ENCODE peak calls at places on chromosomes 12 and 14, in eight cellular contexts. G is endodermal cell; K is HL-60; P is astrocyte; H is BE2C; R is tibial nerve; Z is CD4-positive, CD25-positive, alpha-beta regulatory T cell; T is uterus. E is an unnamed sample.

GRCh38 chr12:14950982-14951746 is 10.2 kb downstream of the ARHGDIB start:
- DNase-seq in G (peak; percentile 80), K (no peak), P (no peak), H (no peak), R (no peak), Z (peak; percentile 8), T (no peak), E (no peak)

GRCh38 chr12:6770094-6770493 is 2.2 kb upstream of the LAG3 start:
- DNase-seq in G (no peak), K (no peak), P (no peak), H (no peak), R (no peak), Z (no peak), T (no peak), E (no peak)

GRCh38 chr14:75279153-75279738 is 618 bp downstream of the FOS start:
- DNase-seq in G (no peak), K (no peak), P (peak; percentile 76), H (peak; percentile 35), R (peak; percentile 64), Z (peak; percentile 56), T (peak; percentile 75), E (no peak)

GRCh38 chr14:37901978-37902377 is 305.7 kb upstream of the SSTR1 start:
- DNase-seq in G (peak; percentile 54), K (no peak), P (peak; percentile 2), H (no peak), R (peak; percentile 18), Z (no peak), T (no peak), E (peak; percentile 16)

GRCh38 chr12:14185441-14186192 is 179.9 kb upstream of the ATF7IP start:
- DNase-seq in G (peak; percentile 86), K (peak; percentile 14), P (peak; percentile 6), H (peak; percentile 34), R (peak; percentile 12), Z (no peak), T (no peak), E (no peak)

GRCh38 chr12:91902860-91903683 is 242.6 kb downstream of the BTG1 start:
- DNase-seq in G (no peak), K (no peak), P (peak; percentile 51), H (no peak), R (no peak), Z (no peak), T (no peak), E (no peak)

GRCh38 chr14:59398841-59399240 is 66.3 kb downstream of the GPR135 start:
- DNase-seq in G (no peak), K (peak; percentile 95), P (no peak), H (no peak), R (no peak), Z (no peak), T (no peak), E (no peak)

GRCh38 chr14:68784995-68785816 is 7.7 kb downstream of the ZFP36L1 start:
- DNase-seq in G (peak; percentile 43), K (no peak), P (peak; percentile 90), H (no peak), R (peak; percentile 7), Z (no peak), T (peak; percentile 45), E (no peak)

GRCh38 chr14:74302160-74302628 is 540 bp downstream of the ABCD4 start:
- DNase-seq in G (no peak), K (peak; percentile 29), P (peak; percentile 52), H (no peak), R (no peak), Z (no peak), T (no peak), E (no peak)

GRCh38 chr12:76555226-76555767 is 4.3 kb downstream of the OSBPL8 start:
- DNase-seq in G (no peak), K (no peak), P (no peak), H (no peak), R (no peak), Z (no peak), T (no peak), E (no peak)

GRCh38 chr12:116164263-116164817 is 113.2 kb downstream of the MED13L start:
- DNase-seq in G (no peak), K (peak; percentile 10), P (peak; percentile 42), H (peak; percentile 60), R (no peak), Z (no peak), T (no peak), E (no peak)

GRCh38 chr12:59973515-59973914 is 377.7 kb downstream of the SLC16A7 start:
- DNase-seq in G (no peak), K (no peak), P (peak; percentile 89), H (no peak), R (no peak), Z (no peak), T (no peak), E (peak; percentile 58)

GRCh38 chr12:59085680-59086079 is 165.4 kb upstream of the LRIG3 start:
- DNase-seq in G (no peak), K (no peak), P (no peak), H (no peak), R (no peak), Z (no peak), T (no peak), E (no peak)

GRCh38 chr14:101476258-101476930 is 84.9 kb upstream of the DIO3 start:
- DNase-seq in G (peak; percentile 39), K (no peak), P (no peak), H (no peak), R (no peak), Z (no peak), T (no peak), E (no peak)

GRCh38 chr12:92445253-92446081 is 257.3 kb upstream of the PLEKHG7 start:
- DNase-seq in G (no peak), K (peak; percentile 36), P (no peak), H (no peak), R (peak; percentile 16), Z (no peak), T (peak; percentile 34), E (no peak)

GRCh38 chr12:2053675-2054070 is 886 bp downstream of the CACNA1C start:
- DNase-seq in G (peak; percentile 70), K (no peak), P (no peak), H (no peak), R (no peak), Z (no peak), T (peak; percentile 65), E (no peak)
- H3K4me3 ChIP-seq in G (peak overlapping the region; percentile 87), K (no peak overlapping the region), P (peak overlapping the region; percentile 71), H (peak overlapping the region; percentile 41), R (peak overlapping the region; percentile 69), Z (no peak overlapping the region), T (peak overlapping the region; percentile 92), E (peak overlapping the region; percentile 88)

GRCh38 chr12:132582582-132583279 is 27.7 kb downstream of the LRCOL1 start:
- DNase-seq in G (peak; percentile 78), K (no peak), P (no peak), H (no peak), R (no peak), Z (no peak), T (no peak), E (no peak)

GRCh38 chr12:132584472-132584871 is 25.9 kb downstream of the LRCOL1 start:
- DNase-seq in G (no peak), K (no peak), P (no peak), H (no peak), R (no peak), Z (no peak), T (no peak), E (no peak)

GRCh38 chr12:132582058-132582420 is 28.3 kb downstream of the LRCOL1 start:
- DNase-seq in G (peak; percentile 83), K (no peak), P (no peak), H (no peak), R (no peak), Z (no peak), T (no peak), E (no peak)

GRCh38 chr12:132583736-132584135 is 26.6 kb downstream of the LRCOL1 start:
- DNase-seq in G (peak; percentile 88), K (no peak), P (no peak), H (no peak), R (no peak), Z (no peak), T (no peak), E (no peak)

DNA sequence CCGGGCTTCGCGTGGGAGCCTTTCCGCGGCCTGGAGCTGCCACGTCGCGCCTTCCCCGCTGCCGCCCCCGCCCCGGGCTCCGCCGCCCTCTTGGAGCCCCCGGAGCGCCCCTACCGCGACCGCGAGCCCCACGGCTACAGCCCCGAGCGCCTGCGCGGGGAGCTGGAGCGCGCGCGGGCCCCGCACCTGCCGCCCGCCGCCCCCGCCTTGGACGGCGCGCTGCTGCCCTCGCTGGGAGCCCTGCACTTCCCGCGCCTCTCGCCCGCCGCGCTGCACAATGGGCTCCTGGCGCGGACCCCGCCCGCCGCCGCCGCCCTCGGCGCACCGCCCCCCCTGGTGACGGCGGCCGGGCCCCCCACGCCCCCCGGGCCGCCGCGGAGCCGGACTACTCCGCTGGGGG is 27.1 kb downstream of the LRCOL1 start:
- DNase-seq in G (no peak), K (no peak), P (no peak), H (no peak), R (no peak), Z (no peak), T (no peak), E (no peak)
- H3K4me3 ChIP-seq in G (no peak overlapping the region), K (no peak overlapping the region), P (no peak overlapping the region), H (no peak overlapping the region), R (peak overlapping the region; percentile 42), Z (no peak overlapping the region), T (no peak overlapping the region), E (no peak overlapping the region)

DNA sequence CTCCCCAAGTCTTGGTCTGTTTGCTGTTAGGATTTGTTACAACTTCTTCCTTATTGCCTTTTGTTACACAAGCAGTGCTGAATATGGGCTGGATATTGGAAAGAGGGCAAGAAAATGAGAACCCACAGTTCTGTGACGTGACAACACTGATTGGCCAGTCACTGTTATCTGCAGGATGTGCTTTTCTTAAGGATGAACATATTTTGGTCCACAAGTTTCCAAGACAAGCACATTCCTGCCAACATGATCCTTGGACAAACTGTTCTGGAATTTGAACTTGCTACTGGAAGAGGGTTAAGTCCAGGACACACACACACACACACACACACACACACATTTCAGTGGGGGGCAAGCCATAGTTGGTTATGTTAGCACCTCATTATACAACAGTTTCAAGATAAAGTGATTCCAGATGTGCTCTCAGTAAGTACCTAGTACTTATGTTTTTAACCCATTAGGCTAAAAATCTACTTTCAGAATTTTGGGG is 16.6 kb upstream of the SLC38A2 start:
- DNase-seq in G (peak; percentile 40), K (no peak), P (peak; percentile 99), H (no peak), R (peak; percentile 88), Z (no peak), T (no peak), E (peak; percentile 99)
- H3K4me3 ChIP-seq in G (no peak overlapping the region), K (no peak overlapping the region), P (no peak overlapping the region), H (no peak overlapping the region), R (no peak overlapping the region), Z (no peak overlapping the region), T (no peak overlapping the region), E (no peak overlapping the region)

DNA sequence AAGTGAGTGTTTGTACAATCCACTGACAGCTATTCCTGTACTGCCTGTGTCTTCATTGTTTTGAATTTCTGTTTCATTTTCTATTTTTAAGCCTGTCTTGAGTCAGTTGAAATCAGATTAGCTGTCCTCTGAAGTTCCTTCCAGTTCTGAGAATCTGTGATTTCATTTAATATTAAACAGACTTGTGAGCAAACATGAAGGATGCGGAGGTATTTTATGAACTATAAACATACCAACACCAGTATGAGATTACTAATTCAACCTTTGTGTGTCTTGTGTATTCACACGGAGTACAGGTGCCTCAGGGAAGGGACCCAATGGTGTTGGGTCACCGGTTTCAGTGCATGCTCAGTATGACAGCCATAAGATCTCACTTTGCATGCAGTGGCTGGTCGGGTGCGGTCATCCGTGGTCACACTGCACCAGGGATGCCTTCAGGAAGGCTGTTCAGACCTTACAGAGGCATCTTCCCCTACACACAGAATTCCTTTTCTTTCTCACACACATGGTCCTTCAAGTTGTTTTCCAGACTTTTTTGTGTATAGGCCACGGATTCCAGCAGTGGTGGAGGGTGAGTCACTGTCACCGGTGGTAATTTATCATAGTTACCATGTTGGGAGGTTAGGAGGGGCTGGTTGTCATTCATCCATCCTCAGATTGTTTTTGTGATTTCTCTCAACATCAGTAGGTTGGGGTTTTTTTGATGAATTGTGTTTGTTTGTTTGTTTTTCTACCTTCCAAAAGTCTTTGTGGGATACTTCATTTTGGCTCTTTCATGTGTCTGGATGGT is 103.0 kb upstream of the SFSWAP start:
- DNase-seq in G (no peak), K (no peak), P (no peak), H (no peak), R (no peak), Z (no peak), T (no peak), E (no peak)
- H3K4me3 ChIP-seq in G (no peak overlapping the region), K (no peak overlapping the region), P (no peak overlapping the region), H (no peak overlapping the region), R (no peak overlapping the region), Z (peak overlapping the region; percentile 59), T (no peak overlapping the region), E (no peak overlapping the region)